ENCODE peak calls at places on chromosomes 13 and 19, in nine cellular contexts. S, P, M, R, H, Q, N, C and J are unnamed samples.

GRCh38 chr19:2607712-2608601 is 94.5 kb downstream of the GNG7 start:
- DNase-seq in P (peak; percentile 66), R (no peak), C (no peak), M (peak; percentile 87), S (no peak), N (peak; percentile 76), Q (no peak), H (peak; percentile 91), J (no peak)

GRCh38 chr19:9014809-9015208 is 4.6 kb upstream of the MUC16 start:
- DNase-seq in N (no peak), S (no peak), R (no peak), P (no peak), Q (no peak), M (no peak), H (no peak), C (no peak), J (no peak)

GRCh38 chr13:110277357-110277950 is 29.5 kb downstream of the COL4A1 start:
- DNase-seq in P (no peak), H (no peak), M (no peak), C (no peak), R (no peak), Q (no peak), S (no peak), N (no peak), J (no peak)

GRCh38 chr13:79212064-79212619 is 193.9 kb downstream of the RBM26 start:
- DNase-seq in M (no peak), C (no peak), N (no peak), Q (no peak), P (no peak), R (no peak), H (no peak), S (no peak), J (no peak)

GRCh38 chr19:3404324-3405260 is 38.2 kb downstream of the NFIC start:
- DNase-seq in M (no peak), Q (peak; percentile 90), R (peak; percentile 83), C (peak; percentile 44), P (no peak), H (no peak), S (peak; percentile 40), N (no peak), J (peak; percentile 71)

GRCh38 chr13:37446503-37446902 is 152.1 kb downstream of the POSTN start:
- DNase-seq in R (no peak), Q (no peak), S (peak; percentile 91), H (no peak), P (no peak), M (no peak), N (no peak), C (no peak), J (no peak)

GRCh38 chr13:28429685-28430290 is 65.1 kb downstream of the FLT1 start:
- DNase-seq in M (no peak), Q (no peak), P (peak; percentile 19), H (no peak), S (no peak), C (no peak), R (no peak), N (no peak), J (peak; percentile 37)

GRCh38 chr13:108408670-108409069 is 139.2 kb downstream of the TNFSF13B start:
- DNase-seq in C (no peak), M (no peak), H (no peak), Q (no peak), P (no peak), S (no peak), R (no peak), N (no peak), J (no peak)

GRCh38 chr19:15672580-15673175 is at the start of gene CYP4F12:
- DNase-seq in C (no peak), P (no peak), Q (peak; percentile 81), N (no peak), R (no peak), M (no peak), H (peak; percentile 20), S (peak; percentile 1), J (no peak)

GRCh38 chr13:111899714-111900389 is 167.1 kb upstream of the SOX1 start:
- DNase-seq in S (no peak), R (no peak), H (no peak), M (no peak), Q (no peak), N (no peak), C (no peak), P (no peak), J (no peak)

GRCh38 chr19:33416307-33417215 is 43.1 kb downstream of the CEBPG start:
- DNase-seq in Q (peak; percentile 54), M (peak; percentile 66), R (peak; percentile 62), C (no peak), S (peak; percentile 73), P (peak; percentile 48), H (peak; percentile 72), N (peak; percentile 49), J (peak; percentile 91)

GRCh38 chr13:110388141-110388943 is 81.3 kb downstream of the COL4A2 start:
- DNase-seq in H (no peak), M (no peak), R (no peak), S (peak; percentile 67), Q (peak; percentile 43), C (no peak), P (no peak), N (no peak), J (peak; percentile 68)

GRCh38 chr19:16899566-16900075 is 10.8 kb downstream of the F2RL3 start:
- DNase-seq in H (no peak), R (peak; percentile 16), C (no peak), N (no peak), M (no peak), Q (no peak), P (no peak), S (peak; percentile 62), J (peak; percentile 75)

GRCh38 chr13:24251525-24251924 is 57.9 kb upstream of the C1QTNF9 start:
- DNase-seq in P (no peak), H (peak; percentile 79), S (no peak), R (no peak), Q (no peak), N (peak; percentile 80), C (no peak), M (peak; percentile 74), J (no peak)

GRCh38 chr19:1811472-1811894 is 593 bp downstream of the ATP8B3 start:
- DNase-seq in R (peak; percentile 30), M (peak; percentile 41), N (peak; percentile 39), Q (peak; percentile 76), P (no peak), S (peak; percentile 88), H (peak; percentile 62), C (no peak), J (peak; percentile 43)

GRCh38 chr13:40330950-40331349 is 335.5 kb downstream of the FOXO1 start:
- DNase-seq in C (no peak), P (no peak), R (no peak), N (no peak), H (no peak), S (no peak), M (no peak), Q (no peak), J (no peak)

GRCh38 chr19:2476451-2477140 is 669 bp downstream of the GADD45B start:
- DNase-seq in S (peak; percentile 86), M (peak; percentile 65), R (peak; percentile 66), C (no peak), P (peak; percentile 66), N (peak; percentile 47), H (peak; percentile 74), Q (peak; percentile 61), J (no peak)

GRCh38 chr13:110405597-110406450 is 98.7 kb downstream of the COL4A2 start:
- DNase-seq in H (no peak), C (no peak), R (no peak), Q (no peak), P (no peak), M (no peak), N (no peak), S (peak; percentile 83), J (no peak)

GRCh38 chr19:51070334-51070886 is 5.5 kb upstream of the KLK13 start:
- DNase-seq in C (no peak), S (no peak), N (no peak), M (no peak), H (no peak), Q (no peak), R (no peak), P (no peak), J (no peak)